ENCODE peak calls at places on chromosomes 5 and 9, in six cellular contexts. One of them, this sample, is unnamed. For H3K27me3, the result is how much of the 10 kb centered on the place peaks cover.

GRCh38 chr9:28868224-28868623 is 1294.9 kb upstream of the C9orf72 start:
- DNase-seq in spleen: no peak
- DNase-seq in GM23248: no peak
- DNase-seq in prostate gland: no peak
- DNase-seq in IMR-90: no peak
- DNase-seq in GM23338: no peak
- DNase-seq in this sample: no peak

GRCh38 chr9:87122947-87123685 is 175.8 kb upstream of the GAS1 start:
- DNase-seq in spleen: no peak
- DNase-seq in GM23248: peak
- DNase-seq in prostate gland: no peak
- DNase-seq in IMR-90: peak
- DNase-seq in GM23338: no peak
- DNase-seq in this sample: no peak

GRCh38 chr9:136403915-136404800 is 4.2 kb upstream of the SNAPC4 start:
- DNase-seq in spleen: peak
- DNase-seq in GM23248: no peak
- DNase-seq in prostate gland: no peak
- DNase-seq in IMR-90: no peak
- DNase-seq in GM23338: no peak
- DNase-seq in this sample: no peak

GRCh38 chr9:99326112-99326916 is 104.2 kb downstream of the SEC61B start:
- DNase-seq in spleen: no peak
- DNase-seq in GM23248: peak
- DNase-seq in prostate gland: no peak
- DNase-seq in IMR-90: peak
- DNase-seq in GM23338: peak
- DNase-seq in this sample: no peak

GRCh38 chr5:82766216-82766615 is 311.0 kb downstream of the TMEM167A start:
- DNase-seq in spleen: no peak
- DNase-seq in GM23248: no peak
- DNase-seq in prostate gland: no peak
- DNase-seq in IMR-90: no peak
- DNase-seq in GM23338: no peak
- DNase-seq in this sample: no peak

GRCh38 chr5:174759091-174759490 is 34.7 kb downstream of the MSX2 start:
- DNase-seq in spleen: no peak
- DNase-seq in GM23248: no peak
- DNase-seq in prostate gland: no peak
- DNase-seq in IMR-90: no peak
- DNase-seq in GM23338: no peak
- DNase-seq in this sample: no peak

GRCh38 chr5:80623911-80624457 is 30.5 kb upstream of the MSH3 start:
- DNase-seq in spleen: no peak
- DNase-seq in GM23248: no peak
- DNase-seq in prostate gland: no peak
- DNase-seq in IMR-90: no peak
- DNase-seq in GM23338: no peak
- DNase-seq in this sample: no peak

GRCh38 chr5:91645347-91645746 is 262.2 kb upstream of the ARRDC3 start:
- DNase-seq in spleen: no peak
- DNase-seq in GM23248: no peak
- DNase-seq in prostate gland: no peak
- DNase-seq in IMR-90: no peak
- DNase-seq in GM23338: peak
- DNase-seq in this sample: no peak

GRCh38 chr5:152405145-152405544 is at the start of gene NMUR2:
- DNase-seq in spleen: no peak
- DNase-seq in GM23248: no peak
- DNase-seq in prostate gland: no peak
- DNase-seq in IMR-90: no peak
- DNase-seq in GM23338: peak
- DNase-seq in this sample: no peak

GRCh38 chr5:79612667-79613190 is 488 bp downstream of the TENT2 start:
- DNase-seq in spleen: no peak
- DNase-seq in GM23248: peak
- DNase-seq in prostate gland: no peak
- DNase-seq in IMR-90: no peak
- DNase-seq in GM23338: peak
- DNase-seq in this sample: no peak

GRCh38 chr9:72884521-72884920 is 68.3 kb downstream of the ALDH1A1 start:
- DNase-seq in spleen: no peak
- DNase-seq in GM23248: no peak
- DNase-seq in prostate gland: no peak
- DNase-seq in IMR-90: no peak
- DNase-seq in GM23338: no peak
- DNase-seq in this sample: no peak

GRCh38 chr5:169694221-169694620 is 57.1 kb downstream of the DOCK2 start:
- DNase-seq in spleen: no peak
- DNase-seq in GM23248: no peak
- DNase-seq in prostate gland: no peak
- DNase-seq in IMR-90: peak
- DNase-seq in GM23338: no peak
- DNase-seq in this sample: no peak

GRCh38 chr9:115548826-115549225 is 430.9 kb upstream of the TNC start:
- DNase-seq in spleen: no peak
- DNase-seq in GM23248: peak
- DNase-seq in prostate gland: no peak
- DNase-seq in IMR-90: peak
- DNase-seq in GM23338: no peak
- DNase-seq in this sample: peak

GRCh38 chr9:30846644-30847043 is 1537.8 kb upstream of the ACO1 start:
- DNase-seq in spleen: no peak
- DNase-seq in GM23248: no peak
- DNase-seq in prostate gland: no peak
- DNase-seq in IMR-90: no peak
- DNase-seq in GM23338: no peak
- DNase-seq in this sample: no peak

GRCh38 chr5:158155811-158156495 is 297.0 kb upstream of the CLINT1 start:
- DNase-seq in spleen: no peak
- DNase-seq in GM23248: peak
- DNase-seq in prostate gland: no peak
- DNase-seq in IMR-90: no peak
- DNase-seq in GM23338: no peak
- DNase-seq in this sample: no peak

GRCh38 chr5:172640822-172641358 is at the start of gene NEURL1B:
- DNase-seq in spleen: peak
- DNase-seq in GM23248: peak
- DNase-seq in prostate gland: peak
- DNase-seq in IMR-90: peak
- DNase-seq in GM23338: peak
- DNase-seq in this sample: no peak

GRCh38 chr5:78405820-78406750 is 45.7 kb downstream of the SCAMP1 start:
- DNase-seq in spleen: no peak
- DNase-seq in GM23248: peak
- DNase-seq in prostate gland: no peak
- DNase-seq in IMR-90: peak
- DNase-seq in GM23338: no peak
- DNase-seq in this sample: peak

GRCh38 chr5:19035816-19036215 is 952.2 kb downstream of the CDH18 start:
- DNase-seq in spleen: no peak
- DNase-seq in GM23248: no peak
- DNase-seq in prostate gland: no peak
- DNase-seq in IMR-90: no peak
- DNase-seq in GM23338: no peak
- DNase-seq in this sample: no peak

GRCh38 chr5:36928947-36929346 is 52.4 kb downstream of the NIPBL start:
- DNase-seq in spleen: no peak
- DNase-seq in GM23248: peak
- DNase-seq in prostate gland: no peak
- DNase-seq in IMR-90: peak
- DNase-seq in GM23338: no peak
- DNase-seq in this sample: no peak

GRCh38 chr5:154202379-154203260 is 12.1 kb downstream of the GALNT10 start:
- DNase-seq in spleen: no peak
- DNase-seq in GM23248: no peak
- DNase-seq in prostate gland: no peak
- DNase-seq in IMR-90: no peak
- DNase-seq in GM23338: peak
- DNase-seq in this sample: no peak

GRCh38 chr9:76161103-76161502 is 233.1 kb downstream of the RFK start:
- DNase-seq in spleen: no peak
- DNase-seq in GM23248: no peak
- DNase-seq in prostate gland: no peak
- DNase-seq in IMR-90: peak
- DNase-seq in GM23338: peak
- DNase-seq in this sample: no peak

GRCh38 chr9:131217321-131218031 is 58.8 kb downstream of the FAM78A start:
- DNase-seq in spleen: no peak
- DNase-seq in GM23248: no peak
- DNase-seq in prostate gland: no peak
- DNase-seq in IMR-90: no peak
- DNase-seq in GM23338: no peak
- DNase-seq in this sample: no peak

GRCh38 chr5:174535691-174536090 is 188.7 kb upstream of the MSX2 start:
- DNase-seq in spleen: no peak
- DNase-seq in GM23248: no peak
- DNase-seq in prostate gland: no peak
- DNase-seq in IMR-90: peak
- DNase-seq in GM23338: peak
- DNase-seq in this sample: no peak

GRCh38 chr9:19965336-19965735 is 176.5 kb upstream of the SLC24A2 start:
- DNase-seq in spleen: no peak
- DNase-seq in GM23248: peak
- DNase-seq in prostate gland: no peak
- DNase-seq in IMR-90: peak
- DNase-seq in GM23338: no peak
- DNase-seq in this sample: no peak

GRCh38 chr5:159123700-159124099 is 24.0 kb upstream of the EBF1 start:
- DNase-seq in spleen: no peak
- DNase-seq in GM23248: no peak
- DNase-seq in prostate gland: no peak
- DNase-seq in IMR-90: no peak
- DNase-seq in GM23338: no peak
- DNase-seq in this sample: no peak

GRCh38 chr5:174097486-174098185 is 52.1 kb downstream of the NSG2 start:
- DNase-seq in spleen: no peak
- DNase-seq in GM23248: peak
- DNase-seq in prostate gland: no peak
- DNase-seq in IMR-90: no peak
- DNase-seq in GM23338: no peak
- DNase-seq in this sample: no peak

GRCh38 chr5:167642779-167643517 is 648.5 kb upstream of the WWC1 start:
- DNase-seq in spleen: no peak
- DNase-seq in GM23248: peak
- DNase-seq in prostate gland: no peak
- DNase-seq in IMR-90: peak
- DNase-seq in GM23338: no peak
- DNase-seq in this sample: peak

GRCh38 chr9:38026021-38026809 is 42.8 kb downstream of the SHB start:
- DNase-seq in spleen: no peak
- DNase-seq in GM23248: peak
- DNase-seq in prostate gland: no peak
- DNase-seq in IMR-90: peak
- DNase-seq in GM23338: peak
- DNase-seq in this sample: peak

GRCh38 chr5:83179966-83180365 is 102.6 kb downstream of the XRCC4 start:
- DNase-seq in spleen: no peak
- DNase-seq in GM23248: peak
- DNase-seq in prostate gland: no peak
- DNase-seq in IMR-90: peak
- DNase-seq in GM23338: no peak
- DNase-seq in this sample: no peak

GRCh38 chr5:64180661-64181343 is 15.2 kb downstream of the RNF180 start:
- DNase-seq in spleen: no peak
- DNase-seq in GM23248: peak
- DNase-seq in prostate gland: no peak
- DNase-seq in IMR-90: no peak
- DNase-seq in GM23338: no peak
- DNase-seq in this sample: no peak
- H3K4me3 ChIP-seq in spleen: no peak
- H3K4me3 ChIP-seq in GM23248: no peak
- H3K4me3 ChIP-seq in prostate gland: no peak
- H3K4me3 ChIP-seq in IMR-90: no peak
- H3K4me3 ChIP-seq in GM23338: no peak
- H3K4me3 ChIP-seq in this sample: no peak

DNA sequence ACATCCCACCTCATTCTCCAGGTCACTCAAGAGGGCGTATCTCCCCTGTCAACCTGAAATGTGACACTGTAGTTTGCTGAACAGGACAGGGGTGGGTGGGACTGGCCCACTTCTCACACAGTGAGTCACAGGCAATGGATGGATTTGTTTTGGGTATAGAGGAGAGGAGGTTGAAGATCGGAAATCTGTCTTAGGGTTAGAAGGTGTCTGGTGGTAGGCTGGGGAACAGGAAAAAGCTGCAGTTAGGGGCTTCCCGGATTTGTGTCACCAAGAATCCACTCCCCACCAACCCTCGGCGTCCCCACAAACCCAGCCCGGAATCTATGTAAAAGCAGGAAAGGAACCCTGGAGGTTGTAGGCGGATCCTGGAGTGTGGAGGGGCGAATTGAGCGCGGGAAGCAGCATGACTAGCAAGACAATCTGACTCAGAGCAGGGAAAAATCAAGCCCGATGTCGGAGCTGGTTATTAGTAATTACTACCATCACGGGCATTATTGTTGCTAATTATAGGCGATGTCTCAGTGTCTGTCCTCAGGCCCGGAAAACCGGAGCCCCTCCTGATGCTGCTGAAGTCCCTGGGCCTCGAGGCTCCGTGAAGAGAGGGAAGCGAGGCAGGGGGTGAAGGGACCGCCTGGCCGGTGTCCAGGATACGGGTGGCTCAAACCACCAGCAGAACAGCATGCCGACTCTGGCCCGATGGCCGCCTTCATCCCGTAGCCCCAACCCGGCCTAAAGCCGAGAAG is 1.7 kb upstream of the IRX1 start:
- DNase-seq in spleen: no peak
- DNase-seq in GM23248: peak
- DNase-seq in prostate gland: no peak
- DNase-seq in IMR-90: no peak
- DNase-seq in GM23338: peak
- DNase-seq in this sample: no peak
- H3K27me3 ChIP-seq in spleen: half or more
- H3K27me3 ChIP-seq in GM23248: under half
- H3K27me3 ChIP-seq in prostate gland: half or more
- H3K27me3 ChIP-seq in IMR-90: half or more
- H3K27me3 ChIP-seq in GM23338: half or more
- H3K27me3 ChIP-seq in this sample: half or more

GRCh38 chr5:41286696-41287095 is 73.4 kb upstream of the C6 start:
- DNase-seq in spleen: no peak
- DNase-seq in GM23248: no peak
- DNase-seq in prostate gland: no peak
- DNase-seq in IMR-90: no peak
- DNase-seq in GM23338: no peak
- DNase-seq in this sample: no peak
- H3K4me3 ChIP-seq in spleen: no peak
- H3K4me3 ChIP-seq in GM23248: no peak
- H3K4me3 ChIP-seq in prostate gland: no peak
- H3K4me3 ChIP-seq in IMR-90: no peak
- H3K4me3 ChIP-seq in GM23338: no peak
- H3K4me3 ChIP-seq in this sample: no peak

DNA sequence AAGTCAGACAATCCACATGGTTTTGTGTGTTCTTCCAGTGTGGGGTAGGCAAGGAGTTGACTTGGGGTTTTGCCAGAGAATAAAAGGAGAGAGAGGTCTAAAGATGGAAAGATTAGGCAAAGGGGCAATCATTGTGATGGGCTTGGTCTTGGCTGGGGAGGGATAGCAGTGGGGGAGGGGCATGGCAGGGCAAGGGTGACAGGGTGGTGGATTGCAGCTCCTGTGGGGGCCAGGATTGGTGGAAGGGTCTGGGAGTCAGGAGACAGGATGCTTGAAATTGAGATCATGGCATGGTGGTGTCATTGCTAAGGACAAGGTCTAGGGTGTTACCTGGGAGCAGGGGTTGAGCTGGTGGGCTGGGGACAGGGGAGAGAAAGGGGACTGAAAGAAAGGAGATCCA is 57.6 kb downstream of the ZNF618 start:
- DNase-seq in spleen: no peak
- DNase-seq in GM23248: no peak
- DNase-seq in prostate gland: peak
- DNase-seq in IMR-90: no peak
- DNase-seq in GM23338: no peak
- DNase-seq in this sample: no peak
- H3K27me3 ChIP-seq in spleen: under half
- H3K27me3 ChIP-seq in GM23248: under half
- H3K27me3 ChIP-seq in prostate gland: under half
- H3K27me3 ChIP-seq in IMR-90: under half
- H3K27me3 ChIP-seq in GM23338: under half
- H3K27me3 ChIP-seq in this sample: under half